ENCODE peak calls at places on chromosome 15, in four cellular contexts. H, X, B and M are unnamed samples.

GRCh38 chr15:84658080-84658787 is at the start of gene NMB:
- DNase-seq in X (peak; percentile 81), B (no peak), H (peak; percentile 89), M (peak; percentile 95)

GRCh38 chr15:73857193-73857920 is 16.0 kb upstream of the TBC1D21 start:
- DNase-seq in H (no peak), X (no peak), B (no peak), M (no peak)

GRCh38 chr15:99440551-99441426 is 125.0 kb upstream of the MEF2A start:
- DNase-seq in B (no peak), H (no peak), X (no peak), M (no peak)

GRCh38 chr15:95503640-95504225 is 826.8 kb upstream of the NR2F2 start:
- DNase-seq in X (no peak), H (no peak), B (no peak), M (no peak)

GRCh38 chr15:84799511-84800187 is 17.5 kb upstream of the ALPK3 start:
- DNase-seq in X (no peak), B (no peak), H (no peak), M (no peak)

GRCh38 chr15:68489426-68489825 is 57.5 kb upstream of the ITGA11 start:
- DNase-seq in B (no peak), H (no peak), X (no peak), M (no peak)

GRCh38 chr15:77037475-77038209 is 33.3 kb downstream of the TSPAN3 start:
- DNase-seq in X (no peak), B (no peak), H (no peak), M (no peak)

GRCh38 chr15:29114277-29115092 is 155.1 kb downstream of the NSMCE3 start:
- DNase-seq in H (no peak), B (no peak), X (no peak), M (no peak)

GRCh38 chr15:85910796-85911195 is 116.1 kb upstream of the KLHL25 start:
- DNase-seq in B (no peak), H (peak; percentile 11), X (no peak), M (no peak)

GRCh38 chr15:66621491-66622467 is 56.0 kb upstream of the LCTL start:
- DNase-seq in X (no peak), H (no peak), B (peak; percentile 77), M (no peak)

GRCh38 chr15:35743320-35743719 is 197.4 kb upstream of the DPH6 start:
- DNase-seq in X (no peak), B (no peak), H (no peak), M (no peak)

GRCh38 chr15:90456236-90456635 is 68.2 kb downstream of the IQGAP1 start:
- DNase-seq in H (no peak), X (no peak), B (no peak), M (no peak)

GRCh38 chr15:59170295-59170881 is 36.3 kb upstream of the LDHAL6B start:
- DNase-seq in H (peak; percentile 32), B (no peak), X (peak; percentile 16), M (no peak)

GRCh38 chr15:86103825-86104224 is 24.2 kb downstream of the AGBL1 start:
- DNase-seq in H (no peak), X (no peak), B (no peak), M (no peak)

GRCh38 chr15:58694641-58695398 is 54.7 kb downstream of the ADAM10 start:
- DNase-seq in B (no peak), H (no peak), X (no peak), M (no peak)

GRCh38 chr15:92846716-92847115 is 53.4 kb upstream of the CHD2 start:
- DNase-seq in H (no peak), X (no peak), B (no peak), M (no peak)

GRCh38 chr15:48145923-48146322 is 25.1 kb downstream of the SLC24A5 start:
- DNase-seq in X (no peak), B (no peak), H (no peak), M (no peak)

GRCh38 chr15:73190189-73190601 is 137.9 kb downstream of the NEO1 start:
- DNase-seq in X (no peak), H (no peak), B (peak; percentile 12), M (no peak)

GRCh38 chr15:84894743-84895425 is 10.4 kb downstream of the SLC28A1 start:
- DNase-seq in B (no peak), X (no peak), H (no peak), M (no peak)

DNA sequence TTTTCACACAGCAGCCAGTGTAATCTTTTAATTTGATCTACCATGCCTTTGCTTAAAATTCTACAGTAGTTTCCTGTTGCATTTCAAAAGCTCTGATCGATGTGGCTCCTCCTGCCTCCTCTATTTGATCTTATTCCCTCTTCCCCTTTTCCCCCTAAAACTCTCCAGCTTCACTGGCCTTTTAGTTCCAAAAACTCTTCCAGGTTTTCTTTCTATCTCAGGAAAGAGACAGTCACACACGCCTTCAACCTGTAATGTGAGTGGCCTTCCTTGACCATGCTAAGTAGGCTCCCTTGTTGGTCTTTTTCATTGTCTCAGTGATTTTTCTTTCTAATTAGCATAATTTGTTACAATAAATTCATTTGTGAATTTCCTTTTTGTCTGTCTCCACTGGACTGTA is 985 bp downstream of the TEX9 start:
- DNase-seq in X (no peak), B (no peak), H (no peak), M (no peak)
- TF ChIP-seq POLR2A in X (no peak), B (no peak), H (no peak), M (no peak)

GRCh38 chr15:57458255-57458850 is 82.0 kb downstream of the CGNL1 start:
- DNase-seq in H (no peak), B (no peak), X (no peak), M (no peak)

GRCh38 chr15:57460208-57460816 is 84.0 kb downstream of the CGNL1 start:
- DNase-seq in B (no peak), H (no peak), X (no peak), M (no peak)

GRCh38 chr15:57456559-57456958 is 80.3 kb downstream of the CGNL1 start:
- DNase-seq in X (no peak), B (no peak), H (no peak), M (no peak)

GRCh38 chr15:57455969-57456368 is 79.7 kb downstream of the CGNL1 start:
- DNase-seq in H (no peak), X (no peak), B (no peak), M (no peak)

GRCh38 chr15:57457726-57458125 is 81.4 kb downstream of the CGNL1 start:
- DNase-seq in B (no peak), H (no peak), X (no peak), M (no peak)
- TF ChIP-seq MYC in B (no peak), H (no peak), X (no peak), M (no peak)

DNA sequence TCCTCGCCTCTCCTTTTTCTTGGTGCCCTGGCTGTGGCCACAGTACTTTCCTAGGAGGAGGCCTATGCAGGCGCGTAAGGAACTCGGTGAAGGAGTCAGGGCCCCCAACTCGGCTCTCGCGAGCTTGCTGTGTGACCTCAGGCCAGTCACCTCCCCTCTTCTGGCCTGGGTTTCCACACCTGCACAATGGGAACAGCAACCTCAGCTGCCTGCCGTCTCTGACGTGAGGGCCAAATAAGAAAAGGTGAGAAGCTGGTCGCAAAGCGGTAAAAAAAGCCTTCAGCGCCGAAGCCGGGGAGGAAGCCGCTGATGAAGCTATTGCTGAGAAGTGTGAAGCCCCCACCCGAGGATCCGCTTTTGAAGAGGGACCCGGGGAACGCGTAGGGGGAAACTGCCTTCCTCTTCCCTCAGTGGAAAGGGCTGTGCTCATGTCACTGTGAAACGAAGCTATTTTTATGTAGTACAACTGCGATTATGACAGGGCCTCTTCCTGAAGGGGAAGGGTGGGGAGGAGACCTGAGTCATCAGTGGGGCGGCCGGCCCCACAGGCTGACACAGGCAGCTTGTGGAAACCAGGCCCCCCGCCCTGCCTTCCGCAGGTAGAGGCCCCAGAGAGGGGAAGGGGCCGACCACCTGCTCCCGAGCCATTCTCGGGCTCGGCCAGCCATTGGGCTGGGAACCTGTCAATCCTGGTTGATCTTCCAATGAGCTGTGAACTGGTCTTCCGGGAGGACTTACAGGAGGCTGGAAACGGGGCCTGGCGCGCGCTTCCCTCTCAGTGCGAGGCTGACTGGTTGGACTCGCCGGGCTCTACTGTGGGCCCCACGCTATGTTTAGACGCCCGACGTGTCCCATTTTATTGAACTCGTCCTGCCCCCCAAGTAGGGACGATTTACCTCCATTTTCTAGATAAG is 18.0 kb upstream of the ANKDD1A start:
- DNase-seq in B (peak; percentile 92), H (peak; percentile 62), X (peak; percentile 79), M (peak; percentile 100)
- TF ChIP-seq POLR2A in B (peak; percentile 55), H (no peak), X (no peak), M (peak; percentile 87)

GRCh38 chr15:101438482-101439284 is 50.8 kb downstream of the PCSK6 start:
- DNase-seq in B (no peak), H (no peak), X (peak; percentile 97), M (no peak)

GRCh38 chr15:101440846-101441590 is 48.5 kb downstream of the PCSK6 start:
- DNase-seq in X (no peak), B (no peak), H (no peak), M (no peak)

GRCh38 chr15:101437618-101438481 is 51.7 kb downstream of the PCSK6 start:
- DNase-seq in X (no peak), B (no peak), H (no peak), M (no peak)

GRCh38 chr15:101439920-101440319 is 49.6 kb downstream of the PCSK6 start:
- DNase-seq in H (no peak), X (no peak), B (no peak), M (no peak)

GRCh38 chr15:101439285-101439919 is 50.1 kb downstream of the PCSK6 start:
- DNase-seq in X (peak; percentile 99), B (no peak), H (peak; percentile 65), M (no peak)
- TF ChIP-seq MYC in X (peak; percentile 94), B (no peak), H (no peak), M (no peak)

GRCh38 chr15:40100947-40101905 is 7.5 kb downstream of the BMF start:
- DNase-seq in B (no peak), H (no peak), X (no peak), M (no peak)
- TF ChIP-seq POLR2A in B (no peak), H (no peak), X (peak; percentile 16), M (no peak)

GRCh38 chr15:63250312-63250965 is 27.0 kb upstream of the APH1B start:
- DNase-seq in B (no peak), X (no peak), H (no peak), M (no peak)
- TF ChIP-seq MYC in B (no peak), X (no peak), H (no peak), M (no peak)

GRCh38 chr15:31215490-31216209 is 111.0 kb upstream of the KLF13 start:
- DNase-seq in X (peak; percentile 54), H (peak; percentile 85), B (peak; percentile 87), M (peak; percentile 91)
- TF ChIP-seq POLR2A in X (no peak), H (peak; percentile 22), B (no peak), M (peak; percentile 19)